ENCODE peak calls at places on chromosomes 11 and 22, in four cellular contexts. N is fibroblast of lung, Z is upper lobe of right lung, A is cardiac muscle cell. W is an unnamed sample.
A peak's percentile ranks its signal among the peaks of the same experiment; 100 is the strongest.

GRCh38 chr22:22896601-22897000 is 9.0 kb downstream of the IGLL5 start:
- DNase-seq in A (no peak), N (no peak), Z (no peak), W (no peak)

GRCh38 chr11:98772799-98773198 is 247.9 kb upstream of the CNTN5 start:
- DNase-seq in Z (no peak), N (no peak), A (no peak), W (no peak)

GRCh38 chr11:36412781-36413383 is 97.2 kb downstream of the TRAF6 start:
- DNase-seq in Z (no peak), N (peak; percentile 42), A (no peak), W (no peak)

GRCh38 chr11:109377039-109377742 is 44.8 kb upstream of the C11orf87 start:
- DNase-seq in N (no peak), A (no peak), Z (no peak), W (no peak)

GRCh38 chr11:117979481-117980211 is 6.5 kb upstream of the IL10RA start:
- DNase-seq in Z (no peak), A (no peak), N (no peak), W (no peak)

GRCh38 chr11:69456712-69457111 is 24.8 kb upstream of the LINC01488 start:
- DNase-seq in A (no peak), Z (no peak), N (no peak), W (no peak)

GRCh38 chr22:24482586-24482985 is 12.5 kb upstream of the UPB1 start:
- DNase-seq in N (peak; percentile 63), Z (no peak), A (no peak), W (peak; percentile 72)

GRCh38 chr11:130513132-130513531 is 64.7 kb downstream of the ADAMTS15 start:
- DNase-seq in N (peak; percentile 67), Z (no peak), A (no peak), W (no peak)

GRCh38 chr11:45931739-45932138 is 9.3 kb downstream of the LARGE2 start:
- DNase-seq in Z (peak; percentile 54), N (no peak), A (no peak), W (no peak)

GRCh38 chr22:49368976-49369725 is 458.5 kb downstream of the BRD1 start:
- DNase-seq in N (no peak), A (no peak), Z (peak; percentile 65), W (no peak)

GRCh38 chr22:36853407-36854099 is 7.3 kb upstream of the NCF4 start:
- DNase-seq in A (peak; percentile 51), Z (peak; percentile 92), N (peak; percentile 33), W (no peak)

GRCh38 chr11:44861829-44862545 is 88.7 kb downstream of the TP53I11 start:
- DNase-seq in N (peak; percentile 98), A (peak; percentile 72), Z (peak; percentile 75), W (peak; percentile 93)

GRCh38 chr22:29947410-29948387 is 64.7 kb downstream of the MTMR3 start:
- DNase-seq in Z (no peak), A (no peak), N (peak; percentile 35), W (no peak)

GRCh38 chr11:128346808-128347207 is 240.6 kb downstream of the ETS1 start:
- DNase-seq in Z (no peak), A (no peak), N (peak; percentile 46), W (peak; percentile 55)

GRCh38 chr11:12087075-12087775 is 23.2 kb upstream of the MICAL2 start:
- DNase-seq in A (no peak), N (peak; percentile 82), Z (no peak), W (peak; percentile 84)

GRCh38 chr11:95243658-95244057 is 12.7 kb upstream of the SESN3 start:
- DNase-seq in Z (no peak), A (no peak), N (no peak), W (no peak)

GRCh38 chr11:720017-720641 is 14.1 kb downstream of the EPS8L2 start:
- DNase-seq in Z (no peak), N (no peak), A (no peak), W (no peak)

GRCh38 chr22:32410459-32410858 is 1.6 kb downstream of the RTCB start:
- DNase-seq in N (no peak), Z (no peak), A (no peak), W (peak; percentile 28)

GRCh38 chr11:76242004-76242779 is 35.9 kb upstream of the WNT11 start:
- DNase-seq in N (no peak), Z (no peak), A (no peak), W (no peak)

GRCh38 chr22:29871684-29872083 is 11.3 kb upstream of the MTMR3 start:
- DNase-seq in N (no peak), A (no peak), Z (no peak), W (no peak)

GRCh38 chr11:1762537-1763302 is 1.0 kb downstream of the CTSD start:
- DNase-seq in N (peak; percentile 26), A (no peak), Z (peak; percentile 82), W (no peak)

DNA sequence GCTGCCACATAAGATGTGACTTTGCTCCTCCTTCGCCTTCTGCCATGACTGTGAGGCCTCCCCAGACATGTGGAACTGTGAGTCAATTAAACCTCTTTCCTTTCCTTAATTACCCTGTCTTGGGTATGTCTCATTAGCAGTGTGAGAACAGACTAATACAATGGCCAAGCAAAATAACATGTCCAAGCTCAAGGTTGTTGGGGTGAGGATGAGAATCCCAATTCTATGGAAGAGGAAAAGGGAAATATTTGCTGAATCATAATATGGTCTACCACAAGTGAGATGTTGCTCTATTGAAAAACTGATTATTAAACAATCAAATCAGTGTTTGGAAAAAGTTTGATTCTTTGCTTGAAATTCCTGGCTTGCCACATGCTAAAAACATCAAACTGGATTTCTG is 48.7 kb upstream of the LRRC4C start:
- DNase-seq in A (no peak), Z (no peak), N (no peak), W (no peak)
- TF ChIP-seq CTCF in A (no peak), Z (no peak), N (no peak), W (no peak)

GRCh38 chr22:25881353-25881752 is 139.4 kb downstream of the MYO18B start:
- DNase-seq in A (no peak), N (no peak), Z (no peak), W (no peak)

GRCh38 chr22:25878933-25879332 is 136.9 kb downstream of the MYO18B start:
- DNase-seq in Z (no peak), A (no peak), N (no peak), W (no peak)

GRCh38 chr22:25884121-25884520 is 142.1 kb downstream of the MYO18B start:
- DNase-seq in Z (no peak), A (no peak), N (no peak), W (no peak)

GRCh38 chr22:25882366-25882765 is 140.4 kb downstream of the MYO18B start:
- DNase-seq in N (no peak), A (no peak), Z (no peak), W (no peak)

GRCh38 chr22:25880524-25880923 is 138.5 kb downstream of the MYO18B start:
- DNase-seq in N (no peak), A (no peak), Z (no peak), W (no peak)
- TF ChIP-seq CTCF in N (no peak), A (no peak), Z (no peak), W (no peak)

GRCh38 chr22:35352214-35353111 is 28.4 kb upstream of the HMOX1 start:
- DNase-seq in Z (peak; percentile 90), N (no peak), A (peak; percentile 57), W (no peak)
- TF ChIP-seq CTCF in Z (peak; percentile 30), N (no peak), A (peak; percentile 19), W (peak; percentile 27)

GRCh38 chr11:87097582-87097981 is 59.8 kb downstream of the TMEM135 start:
- DNase-seq in N (peak; percentile 29), Z (no peak), A (peak; percentile 85), W (peak; percentile 7)
- TF ChIP-seq CTCF in N (peak; percentile 80), Z (peak; percentile 64), A (peak; percentile 79), W (peak; percentile 61)

DNA sequence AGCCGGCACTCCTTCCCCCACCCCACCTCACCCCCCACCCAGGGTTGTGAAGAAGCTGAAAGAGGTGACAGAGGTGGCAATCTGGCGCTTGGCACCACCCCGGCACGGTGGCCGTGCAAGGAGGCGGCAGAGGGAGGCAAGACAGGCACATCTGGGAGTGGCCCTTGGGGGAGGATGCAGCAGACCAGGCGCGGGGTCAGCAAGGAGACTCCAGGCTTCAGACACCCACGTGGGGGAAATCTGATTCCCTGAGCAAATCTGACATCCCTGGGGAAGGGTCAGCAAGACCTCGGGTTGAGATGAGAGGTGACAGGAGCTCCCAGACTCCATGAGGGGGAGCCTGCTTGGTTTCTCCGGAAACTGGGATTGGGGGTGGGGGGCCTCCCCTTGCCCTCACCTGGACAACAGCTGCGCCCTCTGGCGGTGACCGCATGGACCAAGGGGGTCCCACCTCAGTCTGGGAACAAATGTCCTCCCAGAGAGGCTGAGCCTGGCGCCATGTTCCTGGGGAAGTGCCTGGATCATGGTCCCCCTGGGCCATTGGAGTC is 4.0 kb upstream of the RCOR2 start:
- DNase-seq in A (peak; percentile 70), N (no peak), Z (no peak), W (no peak)
- TF ChIP-seq CTCF in A (peak; percentile 62), N (peak; percentile 46), Z (peak; percentile 51), W (peak; percentile 44)

GRCh38 chr11:31264834-31265233 is 104.7 kb downstream of the DCDC1 start:
- DNase-seq in A (no peak), Z (no peak), N (no peak), W (no peak)
- TF ChIP-seq CTCF in A (no peak), Z (no peak), N (no peak), W (no peak)

GRCh38 chr11:133243832-133244231 is 288.5 kb downstream of the OPCML start:
- DNase-seq in A (no peak), N (no peak), Z (no peak), W (no peak)
- TF ChIP-seq CTCF in A (no peak), N (no peak), Z (no peak), W (no peak)

GRCh38 chr11:80116796-80117195 is 676.0 kb upstream of the TENM4 start:
- DNase-seq in N (no peak), A (peak; percentile 76), Z (no peak), W (no peak)
- TF ChIP-seq CTCF in N (no peak), A (no peak), Z (no peak), W (no peak)